ENCODE peak calls at places on chromosomes 6 and 20, in nine cellular contexts. T is keratinocyte, P is IMR-90, Y is CD14-positive monocyte, S is WERI-Rb-1, U is neural crest cell, Q is type B pancreatic cell, Z is hepatocyte, I is progenitor cell of endocrine pancreas. F is an unnamed sample.

GRCh38 chr20:59518881-59519706 is 85.2 kb upstream of the PHACTR3 start:
- DNase-seq in T (peak), P (peak), Y (no peak), S (peak), U (no peak), Q (no peak), Z (peak), I (no peak), F (peak)

GRCh38 chr6:124066995-124067552 is 263.4 kb downstream of the NKAIN2 start:
- DNase-seq in T (no peak), P (no peak), Y (no peak), S (no peak), U (no peak), Q (no peak), Z (no peak), I (no peak), F (no peak)

GRCh38 chr6:30325873-30326445 is 768 bp upstream of the TRIM39 start:
- DNase-seq in T (no peak), P (no peak), Y (no peak), S (no peak), U (no peak), Q (no peak), Z (peak), I (peak), F (no peak)

GRCh38 chr20:43543138-43543537 is 15.7 kb upstream of the SGK2 start:
- DNase-seq in T (no peak), P (no peak), Y (no peak), S (no peak), U (no peak), Q (no peak), Z (no peak), I (no peak), F (no peak)

GRCh38 chr6:11363881-11364576 is 131.6 kb upstream of the NEDD9 start:
- DNase-seq in T (peak), P (no peak), Y (no peak), S (no peak), U (no peak), Q (no peak), Z (no peak), I (no peak), F (no peak)

GRCh38 chr20:32470025-32470861 is 112.1 kb downstream of the ASXL1 start:
- DNase-seq in T (no peak), P (peak), Y (no peak), S (peak), U (no peak), Q (no peak), Z (peak), I (no peak), F (no peak)

GRCh38 chr20:57655812-57656161 is 35.6 kb upstream of the ZBP1 start:
- DNase-seq in T (no peak), P (no peak), Y (no peak), S (no peak), U (no peak), Q (peak), Z (no peak), I (no peak), F (no peak)

GRCh38 chr6:137728386-137729349 is 138.4 kb upstream of the TNFAIP3 start:
- DNase-seq in T (peak), P (peak), Y (no peak), S (no peak), U (no peak), Q (no peak), Z (peak), I (no peak), F (no peak)

GRCh38 chr6:13479206-13479797 is 8.1 kb downstream of the GFOD1 start:
- DNase-seq in T (no peak), P (no peak), Y (no peak), S (no peak), U (no peak), Q (no peak), Z (no peak), I (no peak), F (no peak)

GRCh38 chr6:21208114-21208795 is 385.3 kb upstream of the SOX4 start:
- DNase-seq in T (no peak), P (no peak), Y (no peak), S (no peak), U (no peak), Q (no peak), Z (no peak), I (no peak), F (no peak)

GRCh38 chr6:41966214-41966920 is 24.8 kb upstream of the CCND3 start:
- DNase-seq in T (no peak), P (no peak), Y (no peak), S (no peak), U (no peak), Q (no peak), Z (no peak), I (no peak), F (no peak)

GRCh38 chr6:154453329-154453728 is 57.2 kb downstream of the CNKSR3 start:
- DNase-seq in T (no peak), P (no peak), Y (no peak), S (no peak), U (no peak), Q (no peak), Z (no peak), I (no peak), F (no peak)

GRCh38 chr20:6683346-6683977 is 84.0 kb upstream of the BMP2 start:
- DNase-seq in T (no peak), P (no peak), Y (no peak), S (no peak), U (no peak), Q (no peak), Z (no peak), I (no peak), F (no peak)

GRCh38 chr20:6678101-6678500 is 89.4 kb upstream of the BMP2 start:
- DNase-seq in T (no peak), P (no peak), Y (no peak), S (no peak), U (no peak), Q (no peak), Z (no peak), I (no peak), F (no peak)

GRCh38 chr20:6680441-6680840 is 87.0 kb upstream of the BMP2 start:
- DNase-seq in T (no peak), P (no peak), Y (no peak), S (no peak), U (no peak), Q (no peak), Z (no peak), I (no peak), F (no peak)

GRCh38 chr20:6679086-6679485 is 88.4 kb upstream of the BMP2 start:
- DNase-seq in T (no peak), P (no peak), Y (no peak), S (no peak), U (no peak), Q (no peak), Z (no peak), I (no peak), F (no peak)

GRCh38 chr20:6680854-6681253 is 86.6 kb upstream of the BMP2 start:
- DNase-seq in T (no peak), P (no peak), Y (no peak), S (no peak), U (no peak), Q (no peak), Z (no peak), I (no peak), F (no peak)
- TF ChIP-seq CTCF in T (no peak), P (no peak), Y (no peak), S (no peak), U (no peak), Q (no peak), Z (no peak), I (no peak), F (no peak)

GRCh38 chr20:17883592-17884317 is 84.8 kb downstream of the SNX5 start:
- DNase-seq in T (no peak), P (no peak), Y (peak), S (no peak), U (no peak), Q (no peak), Z (peak), I (no peak), F (no peak)
- TF ChIP-seq CTCF in T (no peak), P (no peak), Y (no peak), S (peak), U (no peak), Q (no peak), Z (no peak), I (no peak), F (no peak)

GRCh38 chr6:84764332-84765049 is at the start of gene TBX18:
- DNase-seq in T (no peak), P (peak), Y (no peak), S (peak), U (peak), Q (peak), Z (peak), I (peak), F (peak)
- TF ChIP-seq CTCF in T (no peak), P (no peak), Y (no peak), S (peak), U (no peak), Q (no peak), Z (no peak), I (no peak), F (no peak)

DNA sequence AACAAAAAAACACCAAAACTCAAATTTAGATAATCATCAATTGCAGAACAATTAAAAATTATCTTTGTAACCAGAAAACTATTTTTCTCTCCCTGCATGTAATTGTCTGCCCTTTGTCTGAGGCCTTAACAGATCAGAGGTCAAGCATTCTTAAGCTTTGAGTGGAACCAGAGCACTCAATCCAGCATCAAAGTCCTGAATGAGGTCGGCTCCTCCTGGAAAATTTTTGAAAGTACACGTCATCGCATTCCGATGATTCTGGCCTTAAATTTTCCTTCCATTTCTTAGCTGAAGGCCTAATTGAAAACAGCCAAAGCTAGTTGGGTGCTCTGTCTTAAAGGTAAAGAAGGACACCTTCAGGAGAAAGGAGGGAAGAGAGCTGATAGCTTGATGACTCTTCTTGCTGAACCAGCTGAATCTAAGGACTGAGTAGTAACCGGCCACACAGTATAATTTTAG is 510.2 kb upstream of the SULF2 start:
- DNase-seq in T (no peak), P (peak), Y (no peak), S (no peak), U (no peak), Q (no peak), Z (peak), I (no peak), F (no peak)
- TF ChIP-seq CTCF in T (peak), P (peak), Y (no peak), S (peak), U (peak), Q (peak), Z (peak), I (peak), F (peak)

DNA sequence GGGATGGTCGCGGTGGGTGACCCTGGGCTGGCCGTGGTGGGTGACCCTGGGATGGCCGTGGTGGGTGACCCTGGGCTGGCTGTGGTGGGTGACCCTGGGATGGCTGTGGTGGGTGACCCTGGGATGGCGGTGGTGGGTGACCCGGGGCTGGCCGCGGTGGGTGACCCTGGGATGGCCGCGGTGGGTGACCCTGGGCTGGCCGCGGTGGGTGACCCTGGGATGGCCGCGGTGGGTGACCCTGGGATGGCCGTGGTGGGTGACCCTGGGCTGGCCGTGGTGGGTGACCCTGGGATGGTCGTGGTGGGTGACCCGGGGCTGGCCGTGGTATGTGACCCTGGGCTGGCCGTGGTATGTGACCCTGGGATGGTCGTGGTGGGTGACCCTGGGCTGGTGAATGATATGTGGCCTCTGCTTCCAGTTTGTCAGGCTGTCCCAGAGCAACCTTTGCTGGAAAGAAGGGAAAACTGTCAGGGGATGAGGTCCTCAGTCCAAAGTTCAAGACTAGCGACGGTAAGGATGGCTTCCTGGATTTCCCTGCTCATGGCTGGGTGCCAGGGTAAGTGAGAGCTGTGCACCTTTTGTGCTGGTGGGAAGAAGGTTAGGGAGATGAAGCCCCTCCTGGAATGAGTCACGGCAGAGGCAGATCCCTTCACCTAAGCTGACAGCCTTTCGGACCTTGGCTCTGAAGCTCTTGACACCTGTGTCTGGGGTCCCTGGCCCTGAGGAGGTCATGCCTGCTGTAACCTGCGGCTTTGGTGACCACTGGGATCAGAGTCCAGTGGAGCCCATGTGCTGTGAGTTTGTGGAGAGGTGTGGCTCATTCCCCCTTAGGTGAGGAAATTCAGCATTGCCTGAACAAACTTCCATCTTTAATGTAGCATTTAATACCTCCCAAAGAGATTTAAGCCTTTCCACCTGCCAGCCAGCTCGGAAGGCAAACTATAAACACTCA is 19.1 kb upstream of the PCMTD2 start:
- DNase-seq in T (no peak), P (no peak), Y (peak), S (no peak), U (no peak), Q (no peak), Z (peak), I (no peak), F (no peak)
- TF ChIP-seq CTCF in T (no peak), P (no peak), Y (no peak), S (no peak), U (no peak), Q (no peak), Z (no peak), I (no peak), F (no peak)

GRCh38 chr6:43089874-43090556 is 13.9 kb downstream of the PTK7 start:
- DNase-seq in T (no peak), P (peak), Y (no peak), S (no peak), U (no peak), Q (no peak), Z (peak), I (no peak), F (no peak)
- TF ChIP-seq CTCF in T (no peak), P (no peak), Y (no peak), S (no peak), U (no peak), Q (no peak), Z (no peak), I (no peak), F (no peak)

DNA sequence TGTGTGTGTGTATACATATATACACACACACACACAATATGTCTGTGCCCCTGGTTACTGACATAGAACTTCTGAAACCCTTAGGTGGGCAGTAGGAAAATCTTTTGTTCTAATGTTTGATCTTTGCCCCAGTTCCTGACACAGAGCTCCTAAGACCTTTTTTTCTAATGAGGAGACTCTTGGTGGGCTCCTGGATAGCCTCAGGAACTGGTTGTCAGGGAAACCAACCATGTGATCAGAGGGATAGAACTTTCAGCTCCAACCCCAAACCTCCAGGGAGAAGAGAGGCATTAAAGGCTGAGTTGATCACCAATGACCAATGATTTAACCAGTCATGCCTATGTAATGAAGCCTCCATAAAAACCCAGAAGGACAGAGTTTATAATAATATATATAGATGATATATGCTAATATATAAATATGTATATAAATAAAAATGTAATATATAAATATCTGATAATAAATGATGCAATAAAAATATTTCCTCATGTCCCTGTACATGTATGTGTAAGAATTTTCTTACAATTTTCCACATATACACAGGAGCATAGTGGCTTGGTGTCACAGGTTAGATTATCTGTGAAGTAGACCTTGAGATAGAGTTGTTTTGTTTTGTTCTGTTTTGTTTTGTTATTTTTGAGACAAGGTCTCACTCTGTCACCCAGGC is 93.3 kb downstream of the GPX5 start:
- DNase-seq in T (no peak), P (no peak), Y (no peak), S (no peak), U (no peak), Q (no peak), Z (no peak), I (no peak), F (no peak)
- TF ChIP-seq CTCF in T (no peak), P (no peak), Y (no peak), S (no peak), U (no peak), Q (no peak), Z (no peak), I (no peak), F (no peak)

DNA sequence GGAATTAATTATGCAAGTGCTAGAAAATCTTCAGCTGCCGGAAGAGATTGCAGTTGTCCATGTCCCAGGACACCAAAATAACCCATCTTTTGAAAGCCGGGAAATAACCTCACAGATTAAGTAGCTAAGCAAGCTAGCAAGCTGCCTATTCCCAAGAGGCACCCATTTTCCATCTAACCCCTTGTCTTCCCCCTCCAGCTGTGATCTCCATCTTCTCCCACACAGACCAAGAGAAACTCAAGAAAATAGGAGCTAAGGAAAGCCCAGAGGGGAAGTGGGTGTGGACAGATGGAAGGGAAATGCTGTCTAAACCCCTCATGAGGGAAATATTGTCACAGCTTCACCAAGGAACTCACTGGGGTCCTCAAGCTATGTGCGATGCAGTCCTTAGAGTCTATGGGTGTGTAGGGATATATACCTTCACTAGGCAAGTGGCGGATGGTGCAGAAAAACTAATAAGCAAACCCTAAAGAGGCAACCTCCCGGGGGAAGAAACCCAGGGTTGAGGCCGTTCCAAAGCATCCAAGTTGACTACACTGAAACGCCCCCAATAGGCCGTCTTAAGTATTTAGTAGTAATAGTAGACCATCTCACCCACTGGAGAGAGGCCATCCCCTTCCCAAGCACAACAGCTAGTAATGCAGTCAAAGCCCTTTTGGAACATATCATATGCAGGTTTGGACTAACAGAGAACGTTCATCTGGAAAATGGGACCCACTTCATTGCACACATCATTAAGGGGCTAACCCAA is 64.2 kb upstream of the PRSS16 start:
- DNase-seq in T (no peak), P (no peak), Y (no peak), S (no peak), U (no peak), Q (no peak), Z (no peak), I (no peak), F (no peak)
- TF ChIP-seq CTCF in T (no peak), P (no peak), Y (no peak), S (no peak), U (no peak), Q (no peak), Z (no peak), I (no peak), F (no peak)

DNA sequence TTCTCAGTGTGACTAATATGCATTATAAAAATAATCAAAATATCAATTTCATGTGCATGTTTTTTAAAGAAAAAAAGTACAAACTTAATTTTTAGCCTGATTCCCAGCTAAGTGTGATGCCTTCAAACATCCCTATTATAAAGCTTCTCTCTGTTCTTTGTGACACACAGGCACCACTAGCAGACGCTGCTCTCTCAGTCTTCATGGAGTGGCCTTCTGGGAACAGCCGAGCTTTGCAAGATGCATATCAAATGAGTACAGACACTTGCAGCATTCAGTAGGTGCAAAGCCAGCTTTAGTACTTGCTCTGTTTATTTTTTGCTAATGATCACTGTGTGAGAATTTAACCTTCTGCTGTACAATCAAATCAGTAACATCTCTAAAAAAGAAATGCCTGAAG is 340.0 kb downstream of the ADGRB3 start:
- DNase-seq in T (no peak), P (no peak), Y (no peak), S (peak), U (peak), Q (no peak), Z (peak), I (no peak), F (no peak)
- TF ChIP-seq CTCF in T (no peak), P (no peak), Y (no peak), S (peak), U (peak), Q (peak), Z (peak), I (no peak), F (peak)

GRCh38 chr20:52103469-52103910 is 88.1 kb downstream of the ZFP64 start:
- DNase-seq in T (peak), P (peak), Y (no peak), S (no peak), U (no peak), Q (no peak), Z (no peak), I (no peak), F (no peak)
- TF ChIP-seq CTCF in T (no peak), P (no peak), Y (no peak), S (no peak), U (no peak), Q (no peak), Z (no peak), I (no peak), F (no peak)

F was measured in D721Med.